ENCODE peak calls at places on chromosomes 13 and 19, in four cellular contexts. One of them, this sample, is unnamed.

GRCh38 chr19:16258440-16258903 is 60.8 kb downstream of the AP1M1 start:
- DNase-seq in GM12878: no peak
- DNase-seq in K562: peak
- DNase-seq in HepG2: no peak
- DNase-seq in this sample: no peak

GRCh38 chr19:18745012-18745735 is 45.9 kb downstream of the COMP start:
- DNase-seq in GM12878: no peak
- DNase-seq in HepG2: no peak
- DNase-seq in K562: no peak
- DNase-seq in this sample: no peak

GRCh38 chr19:11355160-11356073 is at the start of gene PLPPR2:
- DNase-seq in HepG2: peak
- DNase-seq in GM12878: peak
- DNase-seq in K562: peak
- DNase-seq in this sample: peak

GRCh38 chr13:50222569-50223332 is 207.5 kb downstream of the KCNRG start:
- DNase-seq in HepG2: no peak
- DNase-seq in GM12878: no peak
- DNase-seq in K562: no peak
- DNase-seq in this sample: peak

GRCh38 chr13:99124695-99125334 is 75.8 kb upstream of the UBAC2 start:
- DNase-seq in K562: peak
- DNase-seq in GM12878: peak
- DNase-seq in HepG2: no peak
- DNase-seq in this sample: no peak

GRCh38 chr13:46992383-46992952 is 95.6 kb upstream of the HTR2A start:
- DNase-seq in HepG2: peak
- DNase-seq in K562: peak
- DNase-seq in GM12878: no peak
- DNase-seq in this sample: peak

GRCh38 chr19:45177817-45178261 is at the start of gene TRAPPC6A:
- DNase-seq in K562: no peak
- DNase-seq in HepG2: no peak
- DNase-seq in GM12878: no peak
- DNase-seq in this sample: no peak

GRCh38 chr19:13337181-13337580 is 169.1 kb downstream of the CACNA1A start:
- DNase-seq in GM12878: no peak
- DNase-seq in K562: no peak
- DNase-seq in HepG2: no peak
- DNase-seq in this sample: no peak

GRCh38 chr13:67099494-67099893 is 130.6 kb downstream of the PCDH9 start:
- DNase-seq in K562: no peak
- DNase-seq in HepG2: no peak
- DNase-seq in GM12878: no peak
- DNase-seq in this sample: no peak

GRCh38 chr13:24642236-24642635 is 38.0 kb upstream of the ATP12A start:
- DNase-seq in HepG2: no peak
- DNase-seq in GM12878: no peak
- DNase-seq in K562: no peak
- DNase-seq in this sample: no peak

GRCh38 chr19:40576181-40576584 is 490 bp upstream of the SHKBP1 start:
- DNase-seq in K562: no peak
- DNase-seq in HepG2: no peak
- DNase-seq in GM12878: no peak
- DNase-seq in this sample: peak

GRCh38 chr13:73422973-73423372 is 364.2 kb downstream of the KLF5 start:
- DNase-seq in HepG2: no peak
- DNase-seq in GM12878: no peak
- DNase-seq in K562: no peak
- DNase-seq in this sample: no peak

GRCh38 chr13:42574011-42574410 is at the start of gene TNFSF11:
- DNase-seq in HepG2: no peak
- DNase-seq in K562: no peak
- DNase-seq in GM12878: no peak
- DNase-seq in this sample: no peak

GRCh38 chr13:21330126-21330861 is 128.8 kb downstream of the ZDHHC20 start:
- DNase-seq in GM12878: peak
- DNase-seq in K562: no peak
- DNase-seq in HepG2: no peak
- DNase-seq in this sample: no peak

DNA sequence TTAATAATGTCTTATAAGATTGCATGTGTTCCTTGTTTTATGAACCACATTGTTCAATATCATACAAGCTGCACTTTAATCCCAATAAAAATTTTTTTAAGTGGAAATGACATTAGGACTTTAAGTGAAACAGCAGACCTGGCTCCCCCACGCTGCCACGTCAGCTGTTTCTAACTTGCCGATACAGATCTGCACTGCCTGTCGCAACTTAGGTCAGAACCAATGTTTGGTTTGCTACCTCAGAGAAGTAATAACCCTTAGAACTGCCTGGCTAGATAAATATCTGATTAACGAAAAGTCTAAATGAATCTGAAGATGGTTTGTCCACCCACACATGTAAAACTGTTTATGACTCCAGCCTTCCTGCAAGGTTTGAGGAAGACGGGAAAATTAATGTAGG is 327.5 kb upstream of the DACH1 start:
- DNase-seq in K562: no peak
- DNase-seq in GM12878: no peak
- DNase-seq in HepG2: no peak
- DNase-seq in this sample: peak
- TF ChIP-seq TARDBP in K562: no peak
- TF ChIP-seq TARDBP in GM12878: no peak
- TF ChIP-seq TARDBP in HepG2: no peak
- TF ChIP-seq TARDBP in this sample: no peak

GRCh38 chr13:112443191-112444000 is 67.2 kb downstream of the SPACA7 start:
- DNase-seq in HepG2: no peak
- DNase-seq in K562: peak
- DNase-seq in GM12878: no peak
- DNase-seq in this sample: peak
- TF ChIP-seq FOXK2 in HepG2: no peak
- TF ChIP-seq FOXK2 in K562: no peak
- TF ChIP-seq FOXK2 in GM12878: no peak
- TF ChIP-seq FOXK2 in this sample: no peak

DNA sequence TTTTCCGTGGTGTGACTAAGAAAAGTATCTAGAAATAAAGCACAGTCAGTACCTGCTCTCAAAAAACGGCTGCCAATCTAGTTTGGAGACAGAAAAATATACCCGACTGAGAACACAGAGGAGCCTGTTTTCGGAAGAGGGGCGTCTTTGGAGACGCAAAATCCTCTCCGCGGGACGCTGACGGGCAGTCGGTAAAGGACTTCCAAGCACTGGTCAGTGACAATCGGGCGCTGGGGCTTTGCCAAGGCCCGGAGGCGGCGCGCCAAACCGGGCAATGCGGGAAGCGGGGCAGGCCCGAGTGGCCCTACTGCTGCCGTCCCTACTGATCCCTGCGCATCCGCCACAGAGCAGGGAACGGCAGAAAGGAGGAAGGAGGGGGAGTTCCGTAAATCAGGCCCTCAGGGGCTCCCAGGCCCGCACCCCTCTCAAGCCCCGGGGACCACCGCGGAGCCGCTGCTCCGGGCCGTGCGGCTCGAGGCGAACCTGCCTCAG is 585 bp upstream of the DPY19L3 start:
- DNase-seq in HepG2: peak
- DNase-seq in GM12878: no peak
- DNase-seq in K562: peak
- DNase-seq in this sample: peak
- TF ChIP-seq TARDBP in HepG2: no peak
- TF ChIP-seq TARDBP in GM12878: no peak
- TF ChIP-seq TARDBP in K562: no peak
- TF ChIP-seq TARDBP in this sample: no peak

GRCh38 chr19:28350037-28350436 is 862.9 kb downstream of the UQCRFS1 start:
- DNase-seq in K562: no peak
- DNase-seq in HepG2: no peak
- DNase-seq in GM12878: no peak
- DNase-seq in this sample: no peak
- TF ChIP-seq FOXK2 in K562: no peak
- TF ChIP-seq FOXK2 in HepG2: no peak
- TF ChIP-seq FOXK2 in GM12878: no peak
- TF ChIP-seq FOXK2 in this sample: no peak

GRCh38 chr13:76379341-76380105 is 506.7 kb downstream of the KCTD12 start:
- DNase-seq in GM12878: no peak
- DNase-seq in HepG2: no peak
- DNase-seq in K562: no peak
- DNase-seq in this sample: no peak
- TF ChIP-seq TARDBP in GM12878: no peak
- TF ChIP-seq TARDBP in HepG2: no peak
- TF ChIP-seq TARDBP in K562: no peak
- TF ChIP-seq TARDBP in this sample: no peak

DNA sequence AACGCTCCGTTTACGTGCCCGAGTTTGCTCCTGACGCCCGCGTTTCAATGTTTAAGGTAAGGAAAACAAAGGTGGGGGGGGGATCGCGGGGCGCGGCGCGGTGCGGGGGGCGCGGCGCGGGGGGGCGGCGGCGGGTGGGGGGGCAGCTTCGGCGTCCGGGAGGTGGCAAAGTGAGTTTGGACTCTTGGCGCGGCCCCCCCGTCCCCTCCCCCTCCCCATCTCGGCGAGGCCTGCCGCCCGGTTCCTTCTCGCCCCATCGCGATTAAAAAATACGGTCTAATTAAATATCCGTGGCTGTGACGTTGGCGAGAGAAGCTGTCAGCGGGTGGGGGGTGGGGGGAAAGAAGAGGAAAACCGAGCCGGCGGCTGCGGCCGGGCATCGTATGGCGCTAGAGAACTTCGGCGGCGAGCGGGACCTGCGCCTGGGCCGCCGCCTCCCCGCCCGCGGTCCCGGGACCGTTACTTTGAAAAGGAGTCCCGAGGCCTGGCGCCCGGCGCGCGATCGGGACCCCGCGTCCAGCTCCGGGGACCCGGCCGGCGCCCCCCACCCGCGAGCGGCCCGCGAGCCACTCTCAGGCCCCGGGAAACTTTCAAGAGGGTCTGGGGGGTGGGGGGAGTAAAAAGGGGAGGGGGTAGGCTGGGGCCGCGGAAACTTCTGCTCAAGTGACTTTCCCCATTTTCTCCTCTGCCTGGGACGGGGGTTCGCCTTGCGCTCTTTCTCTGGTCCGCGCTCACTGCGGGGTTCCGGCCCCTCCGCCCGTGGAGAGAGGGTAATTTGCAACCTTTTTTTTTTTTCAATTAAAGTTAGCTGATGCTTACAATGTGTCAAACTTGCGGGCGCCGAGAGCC is 146.3 kb upstream of the ZNF536 start:
- DNase-seq in K562: no peak
- DNase-seq in GM12878: no peak
- DNase-seq in HepG2: no peak
- DNase-seq in this sample: peak
- TF ChIP-seq FOXK2 in K562: no peak
- TF ChIP-seq FOXK2 in GM12878: no peak
- TF ChIP-seq FOXK2 in HepG2: no peak
- TF ChIP-seq FOXK2 in this sample: no peak

GRCh38 chr19:2811735-2812413 is 7.8 kb upstream of the ZNF554 start:
- DNase-seq in HepG2: no peak
- DNase-seq in K562: no peak
- DNase-seq in GM12878: no peak
- DNase-seq in this sample: no peak

GRCh38 chr19:2813235-2814160 is 6.2 kb upstream of the ZNF554 start:
- DNase-seq in GM12878: no peak
- DNase-seq in HepG2: no peak
- DNase-seq in K562: no peak
- DNase-seq in this sample: no peak

GRCh38 chr19:2811221-2811722 is 8.4 kb upstream of the ZNF554 start:
- DNase-seq in HepG2: peak
- DNase-seq in K562: no peak
- DNase-seq in GM12878: no peak
- DNase-seq in this sample: no peak

GRCh38 chr19:2814426-2814825 is 5.2 kb upstream of the ZNF554 start:
- DNase-seq in K562: no peak
- DNase-seq in GM12878: no peak
- DNase-seq in HepG2: no peak
- DNase-seq in this sample: no peak

DNA sequence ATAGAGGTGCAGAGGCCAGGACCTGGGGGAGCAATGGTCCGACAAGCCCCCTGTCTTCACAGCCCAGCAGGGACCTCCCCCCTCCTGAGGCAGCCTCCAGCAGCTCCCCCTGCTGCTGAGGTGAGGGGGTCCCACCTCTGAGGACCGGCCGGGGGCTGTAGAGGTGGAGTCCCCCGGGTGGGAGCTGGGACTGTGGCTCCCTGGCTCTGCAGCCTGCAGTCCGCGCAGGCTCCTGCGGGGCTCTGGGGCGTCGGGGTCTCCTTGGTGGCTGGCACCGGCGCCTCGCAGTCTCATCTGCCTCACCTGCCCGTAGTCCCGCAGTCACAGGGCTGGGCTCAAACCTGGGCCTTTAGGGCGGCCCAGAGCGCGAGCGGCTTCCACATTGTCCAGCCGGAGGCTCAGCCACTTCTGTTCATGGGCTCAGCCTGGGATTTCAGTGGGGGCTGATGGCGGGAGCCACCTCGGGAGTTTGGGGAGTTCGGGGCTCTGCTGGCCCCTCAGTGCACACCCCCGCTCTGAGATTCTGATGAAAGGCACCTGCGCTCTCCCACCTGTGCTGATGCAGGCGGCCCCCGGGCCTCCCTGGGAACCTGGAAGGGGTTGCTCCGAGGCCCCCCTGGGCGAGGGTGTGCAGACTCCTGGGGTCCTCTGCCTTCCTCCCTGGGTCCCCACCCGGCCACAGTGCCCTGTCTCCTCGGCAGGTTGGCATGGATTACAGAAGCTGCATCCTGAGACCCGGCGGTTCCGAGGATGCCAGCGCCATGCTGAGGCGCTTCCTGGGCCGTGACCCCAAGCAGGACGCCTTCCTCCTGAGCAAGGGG is 7.0 kb upstream of the ZNF554 start:
- DNase-seq in HepG2: no peak
- DNase-seq in K562: no peak
- DNase-seq in GM12878: no peak
- DNase-seq in this sample: no peak
- TF ChIP-seq TARDBP in HepG2: no peak
- TF ChIP-seq TARDBP in K562: no peak
- TF ChIP-seq TARDBP in GM12878: no peak
- TF ChIP-seq TARDBP in this sample: no peak

DNA sequence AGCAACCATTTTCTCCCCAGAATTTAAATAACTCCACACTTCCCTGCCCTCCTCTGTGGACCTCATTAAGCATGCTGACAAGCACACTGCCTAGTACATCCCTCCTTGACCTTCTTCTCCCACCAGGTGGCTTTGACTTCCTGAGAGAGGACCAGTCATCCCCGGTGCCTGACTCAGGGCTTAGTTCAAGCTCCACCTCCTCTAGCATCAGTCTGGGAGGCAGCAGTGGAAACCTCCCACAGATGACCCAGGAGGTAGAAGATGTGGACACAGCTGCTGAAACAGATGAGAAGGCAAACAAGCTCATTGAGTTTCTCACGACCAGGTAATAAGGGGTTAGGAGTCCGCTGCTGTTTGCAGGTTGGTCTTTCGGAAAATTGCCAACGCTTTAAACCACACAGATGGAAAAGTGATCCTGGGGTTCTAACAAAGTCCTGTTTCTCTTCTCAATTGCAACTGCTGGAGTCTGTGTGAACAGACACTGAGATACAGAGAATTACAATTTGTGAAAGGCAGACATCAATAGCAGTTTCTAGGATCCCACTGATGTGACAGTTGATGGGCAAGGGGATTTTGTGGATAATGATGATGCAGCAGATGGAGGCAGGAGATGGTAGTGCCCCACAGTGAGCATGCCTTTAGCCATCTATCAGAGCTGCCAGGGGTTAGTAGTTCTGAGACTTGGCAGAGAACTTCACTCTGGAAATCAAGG is 86.7 kb downstream of the ZAR1L start:
- DNase-seq in HepG2: no peak
- DNase-seq in K562: peak
- DNase-seq in GM12878: no peak
- DNase-seq in this sample: no peak
- TF ChIP-seq FOXK2 in HepG2: no peak
- TF ChIP-seq FOXK2 in K562: no peak
- TF ChIP-seq FOXK2 in GM12878: no peak
- TF ChIP-seq FOXK2 in this sample: no peak